ENCODE peak calls at places on chromosomes 16 and 17, in four cellular contexts. U, X, O and B are unnamed samples.

GRCh38 chr17:39638317-39638716 is 1.4 kb downstream of the STARD3 start:
- DNase-seq in U (no peak), X (no peak), O (no peak), B (no peak)

GRCh38 chr17:20935740-20936139 is 107.1 kb downstream of the USP22 start:
- DNase-seq in U (peak), X (peak), O (peak), B (peak)

GRCh38 chr17:6666077-6666521 is 14.5 kb downstream of the C17orf100 start:
- DNase-seq in U (peak), X (peak), O (peak), B (peak)

GRCh38 chr17:79866791-79867190 is 27.6 kb upstream of the CBX4 start:
- DNase-seq in U (no peak), X (no peak), O (peak), B (no peak)

GRCh38 chr16:543301-544164 is 16.0 kb downstream of the CAPN15 start:
- DNase-seq in U (no peak), X (no peak), O (no peak), B (no peak)

GRCh38 chr16:71540-72341 is 690 bp downstream of the RHBDF1 start:
- DNase-seq in U (peak), X (peak), O (peak), B (peak)

GRCh38 chr17:10081571-10082169 is 116.7 kb downstream of the GAS7 start:
- DNase-seq in U (no peak), X (no peak), O (no peak), B (no peak)

GRCh38 chr17:45936610-45937009 is 42.3 kb downstream of the MAPT start:
- DNase-seq in U (no peak), X (no peak), O (no peak), B (no peak)

GRCh38 chr17:80511222-80512180 is 33.1 kb upstream of the RPTOR start:
- DNase-seq in U (no peak), X (no peak), O (no peak), B (no peak)

GRCh38 chr17:49454050-49454449 is 39.4 kb upstream of the PHB1 start:
- DNase-seq in U (no peak), X (peak), O (no peak), B (no peak)

GRCh38 chr16:85653226-85653917 is 35.4 kb downstream of the GINS2 start:
- DNase-seq in U (no peak), X (no peak), O (no peak), B (no peak)

GRCh38 chr17:76635039-76635438 is 8.5 kb downstream of the ST6GALNAC1 start:
- DNase-seq in U (no peak), X (peak), O (no peak), B (no peak)

GRCh38 chr16:25270577-25270976 is 12.9 kb upstream of the ZKSCAN2 start:
- DNase-seq in U (no peak), X (peak), O (no peak), B (no peak)

GRCh38 chr16:15652293-15653001 is 2.4 kb downstream of the NDE1 start:
- DNase-seq in U (no peak), X (peak), O (no peak), B (peak)

GRCh38 chr16:31177136-31177535 is 2.8 kb upstream of the FUS start:
- DNase-seq in U (no peak), X (peak), O (peak), B (peak)

GRCh38 chr17:62627219-62627903 is at the start of gene MRC2:
- DNase-seq in U (peak), X (peak), O (peak), B (peak)
- TF ChIP-seq CTCF in U (peak), X (no peak), O (no peak), B (no peak)

GRCh38 chr17:1203111-1203966 is 23.6 kb upstream of the ABR start:
- DNase-seq in U (peak), X (peak), O (peak), B (no peak)
- TF ChIP-seq CTCF in U (no peak), X (no peak), O (peak), B (no peak)

GRCh38 chr16:55502801-55503366 is 6.0 kb upstream of the LPCAT2 start:
- DNase-seq in U (peak), X (peak), O (peak), B (peak)
- TF ChIP-seq CTCF in U (no peak), X (no peak), O (peak), B (no peak)

GRCh38 chr17:75182569-75183436 is at the start of gene SUMO2:
- DNase-seq in U (peak), X (peak), O (peak), B (peak)
- TF ChIP-seq CTCF in U (peak), X (peak), O (peak), B (peak)

DNA sequence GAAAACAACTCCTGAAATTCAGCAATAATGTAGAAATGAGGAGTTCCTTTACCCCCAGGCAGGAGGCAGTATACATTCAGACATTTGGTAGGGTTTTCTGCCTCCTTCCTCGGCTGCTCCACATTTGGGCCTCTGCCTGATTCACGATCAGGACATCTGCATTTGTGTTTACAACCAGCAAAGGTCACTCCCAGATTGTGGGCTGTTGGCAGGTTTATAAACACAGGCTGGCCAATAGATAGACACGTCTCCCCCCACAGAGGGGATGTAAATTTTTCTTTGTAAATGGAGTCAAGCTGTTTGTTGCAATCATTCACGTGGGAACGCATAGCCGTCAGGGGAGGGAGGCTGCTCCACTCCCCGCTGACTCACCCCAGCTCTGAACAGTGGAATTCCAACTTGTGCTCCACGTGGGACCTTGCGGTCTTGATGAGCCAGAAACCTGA is 252.1 kb upstream of the N4BP1 start:
- DNase-seq in U (no peak), X (peak), O (no peak), B (peak)
- TF ChIP-seq CTCF in U (no peak), X (peak), O (no peak), B (peak)

GRCh38 chr17:82205720-82206508 is 6.7 kb downstream of the CCDC57 start:
- DNase-seq in U (peak), X (peak), O (peak), B (peak)
- TF ChIP-seq CTCF in U (peak), X (peak), O (peak), B (peak)

GRCh38 chr17:16352303-16352837 is 899 bp downstream of the CENPV start:
- DNase-seq in U (peak), X (peak), O (peak), B (peak)

GRCh38 chr17:16351831-16352230 is 1.4 kb downstream of the CENPV start:
- DNase-seq in U (no peak), X (peak), O (peak), B (peak)

GRCh38 chr17:16354585-16354984 is 1.3 kb upstream of the CENPV start:
- DNase-seq in U (no peak), X (no peak), O (no peak), B (no peak)

GRCh38 chr17:16352838-16353701 is at the start of gene CENPV:
- DNase-seq in U (peak), X (peak), O (peak), B (peak)

DNA sequence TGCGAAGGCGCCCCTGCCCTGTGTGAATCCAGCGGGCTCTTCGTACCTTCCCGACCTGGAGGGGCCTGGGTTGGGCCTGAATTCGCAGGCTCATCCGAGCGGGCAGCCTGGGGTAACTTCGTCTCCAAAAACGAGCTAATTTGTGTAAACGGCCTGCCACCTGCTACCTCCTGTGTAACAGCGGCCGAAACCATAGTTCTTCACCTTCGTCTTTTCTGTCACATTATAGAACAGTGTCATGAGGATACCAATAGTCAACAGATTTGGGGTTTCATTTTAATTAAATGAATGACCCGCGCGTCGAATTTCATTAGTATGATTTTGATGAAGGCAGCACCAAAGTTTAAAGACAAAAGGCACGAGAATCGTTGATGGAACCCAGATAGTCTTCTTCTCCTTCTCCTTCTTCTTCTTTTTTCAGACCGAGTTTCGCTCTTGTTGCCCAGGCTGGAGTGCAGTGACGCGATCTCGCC is 469 bp upstream of the CENPV start:
- DNase-seq in U (no peak), X (no peak), O (no peak), B (no peak)
- TF ChIP-seq CTCF in U (no peak), X (no peak), O (no peak), B (peak)